ENCODE peak calls at places on chromosomes 1 and 21, in five cellular contexts. D is HFFc6, X is EL, B is DMS153, S is non-pigmented ciliary epithelial cell. E is an unnamed sample.

GRCh38 chr21:19692231-19692630 is 1288.6 kb upstream of the TMPRSS15 start:
- DNase-seq in D (no peak), X (no peak), B (no peak), S (no peak), E (no peak)

GRCh38 chr1:106290805-106291537 is 765.5 kb upstream of the PRMT6 start:
- DNase-seq in D (no peak), X (no peak), B (no peak), S (no peak), E (no peak)

GRCh38 chr1:231817813-231818212 is 191.2 kb downstream of the DISC1 start:
- DNase-seq in D (no peak), X (peak; percentile 44), B (no peak), S (no peak), E (no peak)

GRCh38 chr1:234533975-234534876 is 55.2 kb upstream of the TARBP1 start:
- DNase-seq in D (peak; percentile 96), X (peak; percentile 86), B (no peak), S (peak; percentile 90), E (peak; percentile 99)

GRCh38 chr1:214857716-214858115 is 224.8 kb upstream of the KCNK2 start:
- DNase-seq in D (peak; percentile 50), X (peak; percentile 48), B (no peak), S (no peak), E (no peak)

GRCh38 chr1:61277129-61277801 is 194.9 kb downstream of the NFIA start:
- DNase-seq in D (no peak), X (no peak), B (no peak), S (no peak), E (no peak)

GRCh38 chr1:23718482-23718881 is 24.8 kb upstream of the ELOA start:
- DNase-seq in D (no peak), X (peak; percentile 58), B (no peak), S (no peak), E (no peak)

GRCh38 chr1:244163861-244164562 is 112.9 kb downstream of the ZBTB18 start:
- DNase-seq in D (peak; percentile 96), X (peak; percentile 98), B (no peak), S (peak; percentile 96), E (no peak)

GRCh38 chr1:78716186-78716585 is 66.6 kb downstream of the IFI44 start:
- DNase-seq in D (peak; percentile 44), X (peak; percentile 82), B (no peak), S (peak; percentile 38), E (no peak)

GRCh38 chr1:241640149-241640866 is at the start of the genes CHML and OPN3:
- DNase-seq in D (peak; percentile 69), X (peak; percentile 88), B (peak; percentile 90), S (no peak), E (peak; percentile 95)

GRCh38 chr1:195939844-195940243 is 668.4 kb downstream of the KCNT2 start:
- DNase-seq in D (no peak), X (peak; percentile 12), B (peak; percentile 14), S (no peak), E (no peak)

GRCh38 chr1:35499652-35500176 is 57.5 kb downstream of the KIAA0319L start:
- DNase-seq in D (no peak), X (no peak), B (no peak), S (no peak), E (no peak)

GRCh38 chr1:61853545-61853944 is 111.3 kb downstream of the PATJ start:
- DNase-seq in D (peak; percentile 53), X (peak; percentile 8), B (no peak), S (no peak), E (no peak)

GRCh38 chr21:46304955-46305354 is 18.7 kb downstream of the C21orf58 start:
- DNase-seq in D (no peak), X (no peak), B (no peak), S (no peak), E (no peak)

GRCh38 chr1:208179303-208179702 is 64.9 kb downstream of the PLXNA2 start:
- DNase-seq in D (no peak), X (no peak), B (peak; percentile 26), S (no peak), E (no peak)

GRCh38 chr1:61139324-61140055 is 57.1 kb downstream of the NFIA start:
- DNase-seq in D (peak; percentile 77), X (peak; percentile 53), B (no peak), S (no peak), E (no peak)

GRCh38 chr1:924619-925323 is 1.0 kb downstream of the SAMD11 start:
- DNase-seq in D (peak; percentile 61), X (peak; percentile 60), B (no peak), S (no peak), E (no peak)

GRCh38 chr1:99685516-99686180 is 39.7 kb downstream of the PALMD start:
- DNase-seq in D (peak; percentile 70), X (peak; percentile 85), B (peak; percentile 53), S (peak; percentile 27), E (peak; percentile 79)

GRCh38 chr21:25895565-25896205 is 160.9 kb downstream of the GABPA start:
- DNase-seq in D (peak; percentile 25), X (peak; percentile 46), B (no peak), S (no peak), E (no peak)

GRCh38 chr21:36964832-36965719 is 1.4 kb downstream of the HLCS start:
- DNase-seq in D (no peak), X (no peak), B (no peak), S (no peak), E (no peak)

GRCh38 chr1:243230914-243231313 is 24.2 kb downstream of the CEP170 start:
- DNase-seq in D (peak; percentile 45), X (no peak), B (peak; percentile 36), S (no peak), E (no peak)

GRCh38 chr1:208183977-208184901 is 59.9 kb downstream of the PLXNA2 start:
- DNase-seq in D (peak; percentile 96), X (peak; percentile 98), B (no peak), S (no peak), E (no peak)

GRCh38 chr1:91583326-91583755 is 82.7 kb downstream of the CDC7 start:
- DNase-seq in D (peak; percentile 79), X (peak; percentile 96), B (peak; percentile 67), S (no peak), E (no peak)

GRCh38 chr1:155326020-155326526 is 5.4 kb downstream of the RUSC1 start:
- DNase-seq in D (no peak), X (no peak), B (no peak), S (no peak), E (no peak)

GRCh38 chr1:108627951-108628350 is 32.9 kb downstream of the HENMT1 start:
- DNase-seq in D (no peak), X (no peak), B (no peak), S (no peak), E (no peak)

GRCh38 chr1:1032428-1032827 is 12.5 kb downstream of the AGRN start:
- DNase-seq in D (no peak), X (no peak), B (peak; percentile 51), S (no peak), E (no peak)

GRCh38 chr1:51147394-51147793 is 45.4 kb downstream of the C1orf185 start:
- DNase-seq in D (no peak), X (no peak), B (no peak), S (no peak), E (no peak)

GRCh38 chr1:96842215-96842614 is 120.6 kb downstream of the PTBP2 start:
- DNase-seq in D (no peak), X (no peak), B (no peak), S (no peak), E (no peak)

GRCh38 chr1:192066202-192066601 is 92.1 kb upstream of the RGS18 start:
- DNase-seq in D (no peak), X (peak; percentile 12), B (no peak), S (no peak), E (no peak)

GRCh38 chr1:96643519-96643918 is 78.1 kb upstream of the PTBP2 start:
- DNase-seq in D (no peak), X (no peak), B (no peak), S (no peak), E (no peak)

GRCh38 chr1:163650624-163651023 is 328.9 kb downstream of the NUF2 start:
- DNase-seq in D (no peak), X (no peak), B (peak; percentile 84), S (no peak), E (no peak)

GRCh38 chr1:36389960-36390359 is 4.2 kb upstream of the STK40 start:
- DNase-seq in D (no peak), X (no peak), B (no peak), S (no peak), E (no peak)

GRCh38 chr1:221824025-221824424 is 82.1 kb upstream of the DUSP10 start:
- DNase-seq in D (peak; percentile 64), X (peak; percentile 38), B (no peak), S (no peak), E (no peak)

GRCh38 chr1:172239894-172240293 is 180.6 kb upstream of the C1orf105 start:
- DNase-seq in D (no peak), X (no peak), B (no peak), S (no peak), E (no peak)

GRCh38 chr1:165896277-165896676 is 68.9 kb downstream of the UCK2 start:
- DNase-seq in D (peak; percentile 92), X (peak; percentile 91), B (no peak), S (peak; percentile 92), E (no peak)

GRCh38 chr1:243343970-243344749 is 88.3 kb downstream of the SDCCAG8 start:
- DNase-seq in D (peak; percentile 34), X (peak; percentile 31), B (peak; percentile 69), S (no peak), E (no peak)

GRCh38 chr1:160169553-160170399 is 18.4 kb downstream of the ATP1A4 start:
- DNase-seq in D (no peak), X (no peak), B (peak; percentile 79), S (no peak), E (no peak)

GRCh38 chr21:45439901-45440461 is 35.0 kb downstream of the COL18A1 start:
- DNase-seq in D (no peak), X (no peak), B (no peak), S (no peak), E (no peak)

E was measured in sigmoid colon.